ENCODE peak calls at places on chromosome 9, in ten cellular contexts. One of them, this sample, is unnamed.

GRCh38 chr9:135340143-135340655 is 139.4 kb upstream of the PPP1R26 start:
- DNase-seq in ovary: no peak
- DNase-seq in IMR-90: no peak
- DNase-seq in breast epithelium: peak
- DNase-seq in CD8-positive, alpha-beta T cell: no peak
- DNase-seq in A549: no peak
- DNase-seq in upper lobe of right lung: peak
- DNase-seq in OCI-LY7: no peak
- DNase-seq in uterus: no peak
- DNase-seq in PC-9: no peak
- DNase-seq in this sample: no peak

GRCh38 chr9:77901038-77901437 is 130.6 kb downstream of the GNAQ start:
- DNase-seq in ovary: no peak
- DNase-seq in IMR-90: no peak
- DNase-seq in breast epithelium: no peak
- DNase-seq in CD8-positive, alpha-beta T cell: no peak
- DNase-seq in A549: no peak
- DNase-seq in upper lobe of right lung: no peak
- DNase-seq in OCI-LY7: no peak
- DNase-seq in uterus: no peak
- DNase-seq in PC-9: no peak
- DNase-seq in this sample: no peak

GRCh38 chr9:70493046-70493445 is 78.6 kb upstream of the KLF9 start:
- DNase-seq in ovary: no peak
- DNase-seq in IMR-90: no peak
- DNase-seq in breast epithelium: no peak
- DNase-seq in CD8-positive, alpha-beta T cell: no peak
- DNase-seq in A549: no peak
- DNase-seq in upper lobe of right lung: no peak
- DNase-seq in OCI-LY7: no peak
- DNase-seq in uterus: no peak
- DNase-seq in PC-9: no peak
- DNase-seq in this sample: no peak

GRCh38 chr9:70113403-70114022 is 69.9 kb downstream of the MAMDC2 start:
- DNase-seq in ovary: peak
- DNase-seq in IMR-90: peak
- DNase-seq in breast epithelium: peak
- DNase-seq in CD8-positive, alpha-beta T cell: no peak
- DNase-seq in A549: peak
- DNase-seq in upper lobe of right lung: no peak
- DNase-seq in OCI-LY7: peak
- DNase-seq in uterus: peak
- DNase-seq in PC-9: peak
- DNase-seq in this sample: peak

GRCh38 chr9:22682536-22683392 is 236.1 kb downstream of the DMRTA1 start:
- DNase-seq in ovary: no peak
- DNase-seq in IMR-90: peak
- DNase-seq in breast epithelium: no peak
- DNase-seq in CD8-positive, alpha-beta T cell: no peak
- DNase-seq in A549: peak
- DNase-seq in upper lobe of right lung: no peak
- DNase-seq in OCI-LY7: peak
- DNase-seq in uterus: peak
- DNase-seq in PC-9: no peak
- DNase-seq in this sample: no peak

GRCh38 chr9:132878695-132879064 is at the start of gene SPACA9:
- DNase-seq in ovary: peak
- DNase-seq in IMR-90: peak
- DNase-seq in breast epithelium: peak
- DNase-seq in CD8-positive, alpha-beta T cell: no peak
- DNase-seq in A549: peak
- DNase-seq in upper lobe of right lung: peak
- DNase-seq in OCI-LY7: peak
- DNase-seq in uterus: peak
- DNase-seq in PC-9: peak
- DNase-seq in this sample: peak

GRCh38 chr9:108553111-108553635 is 302.6 kb downstream of the ACTL7B start:
- DNase-seq in ovary: no peak
- DNase-seq in IMR-90: no peak
- DNase-seq in breast epithelium: no peak
- DNase-seq in CD8-positive, alpha-beta T cell: no peak
- DNase-seq in A549: no peak
- DNase-seq in upper lobe of right lung: no peak
- DNase-seq in OCI-LY7: no peak
- DNase-seq in uterus: no peak
- DNase-seq in PC-9: no peak
- DNase-seq in this sample: no peak

GRCh38 chr9:136333486-136333885 is 6.1 kb downstream of the GPSM1 start:
- DNase-seq in ovary: no peak
- DNase-seq in IMR-90: no peak
- DNase-seq in breast epithelium: no peak
- DNase-seq in CD8-positive, alpha-beta T cell: no peak
- DNase-seq in A549: no peak
- DNase-seq in upper lobe of right lung: no peak
- DNase-seq in OCI-LY7: no peak
- DNase-seq in uterus: no peak
- DNase-seq in PC-9: no peak
- DNase-seq in this sample: no peak

GRCh38 chr9:134564431-134565170 is 77.0 kb upstream of the COL5A1 start:
- DNase-seq in ovary: no peak
- DNase-seq in IMR-90: peak
- DNase-seq in breast epithelium: no peak
- DNase-seq in CD8-positive, alpha-beta T cell: no peak
- DNase-seq in A549: no peak
- DNase-seq in upper lobe of right lung: peak
- DNase-seq in OCI-LY7: no peak
- DNase-seq in uterus: peak
- DNase-seq in PC-9: no peak
- DNase-seq in this sample: no peak

GRCh38 chr9:137672907-137673791 is 54.3 kb downstream of the EHMT1 start:
- DNase-seq in ovary: peak
- DNase-seq in IMR-90: peak
- DNase-seq in breast epithelium: no peak
- DNase-seq in CD8-positive, alpha-beta T cell: peak
- DNase-seq in A549: peak
- DNase-seq in upper lobe of right lung: peak
- DNase-seq in OCI-LY7: peak
- DNase-seq in uterus: no peak
- DNase-seq in PC-9: peak
- DNase-seq in this sample: peak

GRCh38 chr9:5869315-5870019 is 21.2 kb upstream of the MLANA start:
- DNase-seq in ovary: no peak
- DNase-seq in IMR-90: no peak
- DNase-seq in breast epithelium: no peak
- DNase-seq in CD8-positive, alpha-beta T cell: no peak
- DNase-seq in A549: peak
- DNase-seq in upper lobe of right lung: no peak
- DNase-seq in OCI-LY7: peak
- DNase-seq in uterus: no peak
- DNase-seq in PC-9: peak
- DNase-seq in this sample: no peak

GRCh38 chr9:72592501-72593403 is 71.3 kb downstream of the TMC1 start:
- DNase-seq in ovary: peak
- DNase-seq in IMR-90: peak
- DNase-seq in breast epithelium: no peak
- DNase-seq in CD8-positive, alpha-beta T cell: no peak
- DNase-seq in A549: peak
- DNase-seq in upper lobe of right lung: no peak
- DNase-seq in OCI-LY7: peak
- DNase-seq in uterus: no peak
- DNase-seq in PC-9: peak
- DNase-seq in this sample: peak

GRCh38 chr9:122127396-122127798 is 32.2 kb downstream of the NDUFA8 start:
- DNase-seq in ovary: no peak
- DNase-seq in IMR-90: no peak
- DNase-seq in breast epithelium: no peak
- DNase-seq in CD8-positive, alpha-beta T cell: no peak
- DNase-seq in A549: no peak
- DNase-seq in upper lobe of right lung: no peak
- DNase-seq in OCI-LY7: no peak
- DNase-seq in uterus: no peak
- DNase-seq in PC-9: no peak
- DNase-seq in this sample: no peak

GRCh38 chr9:89978185-89978584 is 373.4 kb downstream of the GADD45G start:
- DNase-seq in ovary: no peak
- DNase-seq in IMR-90: peak
- DNase-seq in breast epithelium: no peak
- DNase-seq in CD8-positive, alpha-beta T cell: no peak
- DNase-seq in A549: peak
- DNase-seq in upper lobe of right lung: no peak
- DNase-seq in OCI-LY7: no peak
- DNase-seq in uterus: no peak
- DNase-seq in PC-9: no peak
- DNase-seq in this sample: peak

GRCh38 chr9:69762527-69762926 is 2.7 kb upstream of the PTAR1 start:
- DNase-seq in ovary: no peak
- DNase-seq in IMR-90: peak
- DNase-seq in breast epithelium: no peak
- DNase-seq in CD8-positive, alpha-beta T cell: no peak
- DNase-seq in A549: no peak
- DNase-seq in upper lobe of right lung: no peak
- DNase-seq in OCI-LY7: no peak
- DNase-seq in uterus: no peak
- DNase-seq in PC-9: no peak
- DNase-seq in this sample: no peak

GRCh38 chr9:116434314-116434713 is 252.8 kb upstream of the TRIM32 start:
- DNase-seq in ovary: no peak
- DNase-seq in IMR-90: peak
- DNase-seq in breast epithelium: no peak
- DNase-seq in CD8-positive, alpha-beta T cell: no peak
- DNase-seq in A549: no peak
- DNase-seq in upper lobe of right lung: no peak
- DNase-seq in OCI-LY7: no peak
- DNase-seq in uterus: no peak
- DNase-seq in PC-9: no peak
- DNase-seq in this sample: no peak

GRCh38 chr9:116432051-116432450 is 255.1 kb upstream of the TRIM32 start:
- DNase-seq in ovary: no peak
- DNase-seq in IMR-90: peak
- DNase-seq in breast epithelium: no peak
- DNase-seq in CD8-positive, alpha-beta T cell: no peak
- DNase-seq in A549: no peak
- DNase-seq in upper lobe of right lung: no peak
- DNase-seq in OCI-LY7: no peak
- DNase-seq in uterus: no peak
- DNase-seq in PC-9: no peak
- DNase-seq in this sample: no peak

GRCh38 chr9:116437411-116438370 is 249.4 kb upstream of the TRIM32 start:
- DNase-seq in ovary: no peak
- DNase-seq in IMR-90: no peak
- DNase-seq in breast epithelium: no peak
- DNase-seq in CD8-positive, alpha-beta T cell: no peak
- DNase-seq in A549: no peak
- DNase-seq in upper lobe of right lung: no peak
- DNase-seq in OCI-LY7: no peak
- DNase-seq in uterus: no peak
- DNase-seq in PC-9: no peak
- DNase-seq in this sample: no peak

GRCh38 chr9:116430849-116431248 is 256.3 kb upstream of the TRIM32 start:
- DNase-seq in ovary: no peak
- DNase-seq in IMR-90: no peak
- DNase-seq in breast epithelium: no peak
- DNase-seq in CD8-positive, alpha-beta T cell: no peak
- DNase-seq in A549: no peak
- DNase-seq in upper lobe of right lung: no peak
- DNase-seq in OCI-LY7: no peak
- DNase-seq in uterus: no peak
- DNase-seq in PC-9: no peak
- DNase-seq in this sample: no peak

DNA sequence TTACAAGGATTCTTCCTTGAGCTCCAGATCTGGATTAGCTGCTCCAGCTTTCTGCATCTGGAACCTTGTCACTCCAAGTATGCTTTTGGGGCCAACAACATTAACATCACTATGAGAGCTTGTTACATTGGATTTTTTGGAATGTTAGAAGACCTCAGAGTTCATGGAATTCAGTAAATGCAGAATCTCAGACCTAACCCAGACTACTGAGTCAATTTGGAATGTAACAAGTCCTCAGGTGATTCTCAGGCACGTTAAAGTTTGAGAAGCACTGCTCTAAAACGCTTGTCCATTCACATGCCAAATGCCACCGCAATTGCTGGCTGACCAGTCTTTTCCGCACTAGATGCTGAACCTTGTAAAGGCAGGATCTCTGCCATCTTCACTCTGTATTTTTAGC is 251.4 kb upstream of the TRIM32 start:
- DNase-seq in ovary: no peak
- DNase-seq in IMR-90: no peak
- DNase-seq in breast epithelium: no peak
- DNase-seq in CD8-positive, alpha-beta T cell: no peak
- DNase-seq in A549: no peak
- DNase-seq in upper lobe of right lung: no peak
- DNase-seq in OCI-LY7: no peak
- DNase-seq in uterus: no peak
- DNase-seq in PC-9: no peak
- DNase-seq in this sample: no peak
- H3K4me3 ChIP-seq in ovary: no peak
- H3K4me3 ChIP-seq in IMR-90: no peak
- H3K4me3 ChIP-seq in breast epithelium: no peak
- H3K4me3 ChIP-seq in CD8-positive, alpha-beta T cell: no peak
- H3K4me3 ChIP-seq in A549: no peak
- H3K4me3 ChIP-seq in upper lobe of right lung: no peak
- H3K4me3 ChIP-seq in OCI-LY7: no peak
- H3K4me3 ChIP-seq in uterus: no peak
- H3K4me3 ChIP-seq in PC-9: no peak
- H3K4me3 ChIP-seq in this sample: no peak

GRCh38 chr9:92718086-92719001 is 46.3 kb downstream of the BICD2 start:
- DNase-seq in ovary: no peak
- DNase-seq in IMR-90: no peak
- DNase-seq in breast epithelium: no peak
- DNase-seq in CD8-positive, alpha-beta T cell: no peak
- DNase-seq in A549: no peak
- DNase-seq in upper lobe of right lung: no peak
- DNase-seq in OCI-LY7: peak
- DNase-seq in uterus: no peak
- DNase-seq in PC-9: no peak
- DNase-seq in this sample: peak
- H3K27ac ChIP-seq in ovary: no peak
- H3K27ac ChIP-seq in IMR-90: no peak
- H3K27ac ChIP-seq in breast epithelium: no peak
- H3K27ac ChIP-seq in CD8-positive, alpha-beta T cell: no peak
- H3K27ac ChIP-seq in A549: no peak
- H3K27ac ChIP-seq in upper lobe of right lung: no peak
- H3K27ac ChIP-seq in OCI-LY7: peak
- H3K27ac ChIP-seq in uterus: no peak
- H3K27ac ChIP-seq in PC-9: no peak
- H3K27ac ChIP-seq in this sample: no peak

GRCh38 chr9:18601956-18602355 is 128.0 kb downstream of the ADAMTSL1 start:
- DNase-seq in ovary: no peak
- DNase-seq in IMR-90: peak
- DNase-seq in breast epithelium: no peak
- DNase-seq in CD8-positive, alpha-beta T cell: no peak
- DNase-seq in A549: no peak
- DNase-seq in upper lobe of right lung: no peak
- DNase-seq in OCI-LY7: no peak
- DNase-seq in uterus: no peak
- DNase-seq in PC-9: no peak
- DNase-seq in this sample: no peak
- H3K4me3 ChIP-seq in ovary: no peak
- H3K4me3 ChIP-seq in IMR-90: no peak
- H3K4me3 ChIP-seq in breast epithelium: no peak
- H3K4me3 ChIP-seq in CD8-positive, alpha-beta T cell: no peak
- H3K4me3 ChIP-seq in A549: no peak
- H3K4me3 ChIP-seq in upper lobe of right lung: no peak
- H3K4me3 ChIP-seq in OCI-LY7: no peak
- H3K4me3 ChIP-seq in uterus: no peak
- H3K4me3 ChIP-seq in PC-9: no peak
- H3K4me3 ChIP-seq in this sample: no peak

GRCh38 chr9:115034801-115035200 is 83.2 kb downstream of the TNC start:
- DNase-seq in ovary: no peak
- DNase-seq in IMR-90: peak
- DNase-seq in breast epithelium: no peak
- DNase-seq in CD8-positive, alpha-beta T cell: no peak
- DNase-seq in A549: no peak
- DNase-seq in upper lobe of right lung: no peak
- DNase-seq in OCI-LY7: no peak
- DNase-seq in uterus: no peak
- DNase-seq in PC-9: no peak
- DNase-seq in this sample: no peak
- H3K27ac ChIP-seq in ovary: no peak
- H3K27ac ChIP-seq in IMR-90: peak
- H3K27ac ChIP-seq in breast epithelium: no peak
- H3K27ac ChIP-seq in CD8-positive, alpha-beta T cell: no peak
- H3K27ac ChIP-seq in A549: no peak
- H3K27ac ChIP-seq in upper lobe of right lung: no peak
- H3K27ac ChIP-seq in OCI-LY7: no peak
- H3K27ac ChIP-seq in uterus: peak
- H3K27ac ChIP-seq in PC-9: no peak
- H3K27ac ChIP-seq in this sample: no peak

This sample was measured in body of pancreas.